ENCODE peak calls at places on chromosomes 7 and 10, in five cellular contexts. T, N, L, G and X are unnamed samples.

GRCh38 chr10:8133146-8133545 is 78.7 kb downstream of the GATA3 start:
- DNase-seq in T (no peak), N (no peak), L (no peak), G (no peak), X (no peak)

GRCh38 chr7:154794147-154794780 is 208.7 kb downstream of the PAXIP1 start:
- DNase-seq in T (no peak), N (no peak), L (no peak), G (no peak), X (no peak)

GRCh38 chr7:30682131-30683083 is at the start of gene CRHR2:
- DNase-seq in T (no peak), N (peak; percentile 17), L (no peak), G (no peak), X (no peak)

GRCh38 chr10:57628592-57629284 is 639.0 kb downstream of the IPMK start:
- DNase-seq in T (no peak), N (no peak), L (no peak), G (no peak), X (no peak)

GRCh38 chr10:6386346-6386745 is 183.6 kb downstream of the PFKFB3 start:
- DNase-seq in T (no peak), N (no peak), L (no peak), G (no peak), X (no peak)

GRCh38 chr7:55348502-55348901 is 16.6 kb upstream of the LANCL2 start:
- DNase-seq in T (peak; percentile 28), N (peak; percentile 79), L (no peak), G (no peak), X (peak; percentile 41)

GRCh38 chr10:114367041-114367675 is 37.1 kb downstream of the AFAP1L2 start:
- DNase-seq in T (no peak), N (peak; percentile 5), L (no peak), G (no peak), X (no peak)

GRCh38 chr7:148622887-148623585 is 32.5 kb downstream of the C7orf33 start:
- DNase-seq in T (no peak), N (no peak), L (no peak), G (no peak), X (no peak)

GRCh38 chr7:79806161-79806734 is 328.4 kb upstream of the GNAI1 start:
- DNase-seq in T (no peak), N (peak; percentile 71), L (no peak), G (peak; percentile 19), X (no peak)

GRCh38 chr10:4947635-4948596 is 15.3 kb upstream of the AKR1C1 start:
- DNase-seq in T (peak; percentile 85), N (peak; percentile 96), L (no peak), G (peak; percentile 8), X (peak; percentile 66)

GRCh38 chr10:76882245-76882644 is 755.4 kb downstream of the KCNMA1 start:
- DNase-seq in T (no peak), N (no peak), L (no peak), G (no peak), X (no peak)

GRCh38 chr10:110857265-110858158 is 14.2 kb upstream of the PDCD4 start:
- DNase-seq in T (no peak), N (peak; percentile 33), L (no peak), G (no peak), X (no peak)

GRCh38 chr10:119786117-119786769 is 60.4 kb downstream of the INPP5F start:
- DNase-seq in T (no peak), N (no peak), L (no peak), G (no peak), X (peak; percentile 84)

GRCh38 chr10:118701529-118702323 is 53.0 kb downstream of the CACUL1 start:
- DNase-seq in T (no peak), N (no peak), L (no peak), G (no peak), X (no peak)

GRCh38 chr10:92574545-92575377 is 868 bp upstream of the IDE start:
- DNase-seq in T (no peak), N (peak; percentile 81), L (no peak), G (no peak), X (no peak)

GRCh38 chr10:91545817-91546216 is 87.1 kb downstream of the PPP1R3C start:
- DNase-seq in T (no peak), N (no peak), L (no peak), G (no peak), X (no peak)

GRCh38 chr7:102889836-102890235 is 23.0 kb upstream of the LRRC17 start:
- DNase-seq in T (no peak), N (no peak), L (no peak), G (no peak), X (no peak)

GRCh38 chr10:110495731-110496552 is 1.8 kb upstream of the DUSP5 start:
- DNase-seq in T (peak; percentile 83), N (peak; percentile 95), L (peak; percentile 74), G (no peak), X (peak; percentile 77)

GRCh38 chr10:91312031-91312733 is 91.7 kb downstream of the PCGF5 start:
- DNase-seq in T (no peak), N (no peak), L (no peak), G (no peak), X (no peak)

GRCh38 chr10:132484922-132485321 is 52.7 kb upstream of the INPP5A start:
- DNase-seq in T (no peak), N (no peak), L (no peak), G (no peak), X (no peak)

GRCh38 chr7:95375591-95376294 is 20.4 kb downstream of the PON3 start:
- DNase-seq in T (no peak), N (no peak), L (no peak), G (no peak), X (no peak)

GRCh38 chr7:14806886-14807285 is 95.7 kb downstream of the DGKB start:
- DNase-seq in T (no peak), N (peak; percentile 65), L (no peak), G (no peak), X (no peak)

GRCh38 chr7:87851242-87851641 is 24.9 kb downstream of the SLC25A40 start:
- DNase-seq in T (no peak), N (peak; percentile 38), L (no peak), G (no peak), X (no peak)

GRCh38 chr10:4353964-4354363 is 472.0 kb upstream of the AKR1E2 start:
- DNase-seq in T (no peak), N (peak; percentile 63), L (no peak), G (peak; percentile 26), X (peak; percentile 76)

GRCh38 chr7:134999136-134999535 is 12.8 kb downstream of the AGBL3 start:
- DNase-seq in T (no peak), N (no peak), L (no peak), G (no peak), X (no peak)

GRCh38 chr7:36440880-36441279 is 51.2 kb downstream of the ANLN start:
- DNase-seq in T (no peak), N (peak; percentile 68), L (no peak), G (peak; percentile 4), X (peak; percentile 13)

GRCh38 chr7:13291010-13291409 is 603.6 kb downstream of the ARL4A start:
- DNase-seq in T (peak; percentile 11), N (peak; percentile 56), L (no peak), G (no peak), X (no peak)

GRCh38 chr7:2673934-2674333 is 14.1 kb upstream of the AMZ1 start:
- DNase-seq in T (no peak), N (no peak), L (no peak), G (no peak), X (no peak)